ENCODE peak calls at places on chromosome 17, in five cellular contexts. One of them, this sample, is unnamed.

GRCh38 chr17:37089998-37090397 is 141.2 kb downstream of the AATF start:
- DNase-seq in activated T-cell treated with anti-CD3 and anti-CD28 coated beads for 48 hours: no peak
- DNase-seq in HCEC 1CT: no peak
- DNase-seq in OCI-M1: no peak
- DNase-seq in ovary: no peak
- DNase-seq in this sample: no peak

GRCh38 chr17:19273731-19274130 is 36.6 kb downstream of the EPN2 start:
- DNase-seq in activated T-cell treated with anti-CD3 and anti-CD28 coated beads for 48 hours: no peak
- DNase-seq in HCEC 1CT: no peak
- DNase-seq in ovary: no peak
- DNase-seq in OCI-M1: peak; percentile 38
- DNase-seq in this sample: no peak

GRCh38 chr17:77924757-77925336 is 33.7 kb upstream of the TNRC6C start:
- DNase-seq in HCEC 1CT: no peak
- DNase-seq in ovary: no peak
- DNase-seq in activated T-cell treated with anti-CD3 and anti-CD28 coated beads for 48 hours: no peak
- DNase-seq in OCI-M1: peak; percentile 13
- DNase-seq in this sample: no peak

GRCh38 chr17:9648521-9649110 is 3.3 kb downstream of the USP43 start:
- DNase-seq in activated T-cell treated with anti-CD3 and anti-CD28 coated beads for 48 hours: no peak
- DNase-seq in OCI-M1: peak; percentile 40
- DNase-seq in HCEC 1CT: no peak
- DNase-seq in ovary: no peak
- DNase-seq in this sample: no peak

GRCh38 chr17:58327363-58328194 is 1.0 kb downstream of the TSPOAP1 start:
- DNase-seq in HCEC 1CT: no peak
- DNase-seq in OCI-M1: peak; percentile 75
- DNase-seq in activated T-cell treated with anti-CD3 and anti-CD28 coated beads for 48 hours: no peak
- DNase-seq in ovary: no peak
- DNase-seq in this sample: no peak

GRCh38 chr17:65270499-65270898 is 133.3 kb downstream of the RGS9 start:
- DNase-seq in activated T-cell treated with anti-CD3 and anti-CD28 coated beads for 48 hours: no peak
- DNase-seq in ovary: no peak
- DNase-seq in OCI-M1: no peak
- DNase-seq in HCEC 1CT: no peak
- DNase-seq in this sample: no peak

GRCh38 chr17:61284174-61284573 is 115.5 kb upstream of the TBX2 start:
- DNase-seq in HCEC 1CT: peak; percentile 68
- DNase-seq in activated T-cell treated with anti-CD3 and anti-CD28 coated beads for 48 hours: no peak
- DNase-seq in OCI-M1: no peak
- DNase-seq in ovary: no peak
- DNase-seq in this sample: no peak

GRCh38 chr17:76841776-76842405 is 26.3 kb upstream of the MGAT5B start:
- DNase-seq in OCI-M1: peak; percentile 10
- DNase-seq in ovary: no peak
- DNase-seq in HCEC 1CT: no peak
- DNase-seq in activated T-cell treated with anti-CD3 and anti-CD28 coated beads for 48 hours: no peak
- DNase-seq in this sample: no peak

GRCh38 chr17:35730400-35731005 is 936 bp upstream of the RASL10B start:
- DNase-seq in OCI-M1: no peak
- DNase-seq in HCEC 1CT: no peak
- DNase-seq in ovary: no peak
- DNase-seq in activated T-cell treated with anti-CD3 and anti-CD28 coated beads for 48 hours: no peak
- DNase-seq in this sample: no peak

GRCh38 chr17:31415004-31415454 is 23.6 kb downstream of the RAB11FIP4 start:
- DNase-seq in HCEC 1CT: no peak
- DNase-seq in ovary: no peak
- DNase-seq in OCI-M1: peak; percentile 61
- DNase-seq in activated T-cell treated with anti-CD3 and anti-CD28 coated beads for 48 hours: no peak
- DNase-seq in this sample: no peak

GRCh38 chr17:80855196-80855967 is 136.3 kb upstream of the CHMP6 start:
- DNase-seq in HCEC 1CT: no peak
- DNase-seq in OCI-M1: no peak
- DNase-seq in ovary: no peak
- DNase-seq in activated T-cell treated with anti-CD3 and anti-CD28 coated beads for 48 hours: no peak
- DNase-seq in this sample: no peak